ENCODE peak calls at places on chromosomes 12 and 14, in nine cellular contexts. X, B, P, Y, I, Q, O, D and K are unnamed samples.
A peak's percentile ranks its signal among the peaks of the same experiment; 100 is the strongest.

GRCh38 chr12:58425481-58426392 is 484.4 kb downstream of the ATP23 start:
- DNase-seq in Q (no peak), I (no peak), X (peak; percentile 95), D (peak; percentile 92), Y (peak; percentile 88), P (no peak), B (no peak), O (no peak), K (peak; percentile 30)

GRCh38 chr12:100793182-100793581 is 1.4 kb upstream of the ANO4 start:
- DNase-seq in O (no peak), Y (peak; percentile 12), B (no peak), Q (no peak), X (no peak), D (peak; percentile 15), P (no peak), I (no peak), K (no peak)

GRCh38 chr12:62282375-62282774 is 22.2 kb downstream of the USP15 start:
- DNase-seq in O (no peak), B (no peak), Y (no peak), I (no peak), D (no peak), Q (no peak), P (no peak), X (no peak), K (no peak)

GRCh38 chr12:58530421-58531067 is 389.8 kb downstream of the LRIG3 start:
- DNase-seq in D (peak; percentile 51), I (no peak), Y (no peak), B (no peak), Q (no peak), O (no peak), X (no peak), P (no peak), K (no peak)

GRCh38 chr14:85564841-85565527 is 35.0 kb downstream of the FLRT2 start:
- DNase-seq in D (no peak), I (no peak), X (no peak), Q (no peak), B (no peak), O (no peak), P (no peak), Y (no peak), K (no peak)

GRCh38 chr12:132190834-132191500 is 46.7 kb downstream of the NOC4L start:
- DNase-seq in X (no peak), D (no peak), Y (no peak), B (no peak), Q (no peak), O (no peak), I (no peak), P (no peak), K (no peak)

GRCh38 chr12:121781751-121782615 is 11.5 kb downstream of the RHOF start:
- DNase-seq in O (no peak), Y (no peak), I (no peak), X (no peak), Q (no peak), D (no peak), P (no peak), B (no peak), K (peak; percentile 71)

GRCh38 chr14:104184911-104185499 is 46.6 kb downstream of the KIF26A start:
- DNase-seq in X (peak; percentile 86), B (no peak), Q (no peak), P (no peak), D (no peak), O (peak; percentile 72), I (no peak), Y (peak; percentile 32), K (peak; percentile 27)

GRCh38 chr12:93819048-93819491 is 141.9 kb downstream of the CRADD start:
- DNase-seq in O (no peak), Q (no peak), X (no peak), D (peak; percentile 55), Y (no peak), I (no peak), B (peak; percentile 72), P (no peak), K (no peak)

GRCh38 chr12:115135800-115136211 is 451.8 kb upstream of the TBX3 start:
- DNase-seq in X (no peak), B (peak; percentile 54), P (no peak), D (no peak), Y (no peak), I (no peak), O (no peak), Q (no peak), K (no peak)

GRCh38 chr12:31728917-31729640 is at the start of gene AMN1:
- DNase-seq in O (peak; percentile 97), Y (peak; percentile 99), Q (peak; percentile 100), I (peak; percentile 97), X (peak; percentile 100), P (peak; percentile 100), D (peak; percentile 99), B (peak; percentile 100), K (peak; percentile 91)
- TF ChIP-seq CTCF in O (no peak), Y (no peak), Q (no peak), I (peak; percentile 21), X (no peak), P (peak; percentile 22), D (peak; percentile 24), B (peak; percentile 6), K (no peak)

DNA sequence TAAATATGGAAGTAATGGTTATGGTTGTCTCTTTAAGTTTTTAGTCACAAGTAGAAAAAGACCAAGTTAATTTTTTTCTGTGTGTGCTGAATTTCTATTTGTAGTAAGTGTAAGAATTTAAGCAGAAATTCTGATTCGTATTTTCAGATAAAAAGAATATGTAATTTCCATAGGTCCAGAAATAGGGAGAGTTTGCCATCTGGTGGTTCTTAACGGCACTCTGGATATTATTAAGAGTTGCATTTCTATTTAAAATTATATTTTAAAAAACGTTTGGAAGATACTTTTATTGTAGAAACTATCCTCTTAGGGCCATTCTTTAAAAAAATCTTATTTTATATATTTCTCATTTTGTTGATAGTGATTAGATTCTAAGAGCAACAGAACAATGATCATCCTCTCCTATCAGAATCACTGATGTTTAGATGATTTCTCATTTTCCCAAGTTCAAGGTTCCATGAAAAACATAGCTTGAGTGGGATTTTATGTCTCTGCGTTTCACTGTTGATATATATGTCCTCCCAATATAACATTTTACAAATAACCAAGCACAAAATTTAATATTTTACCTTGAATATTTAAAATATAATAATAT is 88.3 kb downstream of the LRRK2 start:
- DNase-seq in Y (peak; percentile 13), Q (no peak), D (peak; percentile 9), B (no peak), O (no peak), P (no peak), X (peak; percentile 43), I (no peak), K (no peak)
- TF ChIP-seq CTCF in Y (peak; percentile 51), Q (peak; percentile 58), D (peak; percentile 76), B (peak; percentile 45), O (peak; percentile 45), P (peak; percentile 62), X (no peak), I (no peak), K (no peak)

GRCh38 chr14:50060871-50061663 is 55.3 kb downstream of the VCPKMT start:
- DNase-seq in O (peak; percentile 23), B (peak; percentile 82), P (no peak), D (peak; percentile 91), Q (no peak), I (no peak), Y (peak; percentile 90), X (peak; percentile 82), K (peak; percentile 61)
- TF ChIP-seq CTCF in O (peak; percentile 11), B (peak; percentile 44), P (no peak), D (peak; percentile 62), Q (no peak), I (no peak), Y (no peak), X (no peak), K (no peak)

DNA sequence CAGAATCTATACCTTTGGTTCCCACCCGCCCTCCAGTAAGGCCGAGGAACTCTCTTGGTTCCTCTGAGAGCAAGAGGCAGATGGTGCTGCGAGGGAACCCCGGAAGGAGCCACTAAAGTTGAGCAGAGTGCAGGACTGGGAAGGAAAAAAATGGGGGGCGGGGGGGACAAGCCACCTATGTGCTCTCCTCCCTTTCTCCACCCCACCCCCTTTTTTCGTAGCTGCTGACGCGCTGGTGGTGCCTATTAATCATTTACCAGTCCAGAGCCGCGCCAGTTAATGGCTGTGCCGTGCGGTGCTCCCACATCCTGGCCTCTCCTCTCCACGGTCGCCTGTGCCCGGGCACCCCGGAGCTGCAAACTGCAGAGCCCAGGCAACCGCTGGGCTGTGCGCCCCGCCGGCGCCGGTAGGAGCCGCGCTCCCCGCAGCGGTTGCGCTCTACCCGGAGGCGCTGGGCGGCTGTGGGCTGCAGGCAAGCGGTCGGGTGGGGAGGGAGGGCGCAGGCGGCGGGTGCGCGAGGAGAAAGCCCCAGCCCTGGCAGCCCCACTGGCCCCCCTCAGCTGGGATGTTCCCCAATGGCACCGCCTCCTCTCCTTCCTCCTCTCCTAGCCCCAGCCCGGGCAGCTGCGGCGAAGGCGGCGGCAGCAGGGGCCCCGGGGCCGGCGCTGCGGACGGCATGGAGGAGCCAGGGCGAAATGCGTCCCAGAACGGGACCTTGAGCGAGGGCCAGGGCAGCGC is 1.3 kb downstream of the SSTR1 start:
- DNase-seq in P (peak; percentile 52), O (peak; percentile 62), D (peak; percentile 92), Q (peak; percentile 59), I (no peak), Y (no peak), B (peak; percentile 23), X (peak; percentile 47), K (no peak)
- TF ChIP-seq CTCF in P (peak; percentile 49), O (no peak), D (peak; percentile 68), Q (no peak), I (no peak), Y (no peak), B (no peak), X (no peak), K (no peak)

GRCh38 chr12:113316155-113316554 is 18.8 kb downstream of the SLC8B1 start:
- DNase-seq in X (no peak), D (no peak), P (no peak), B (no peak), O (no peak), I (no peak), Y (no peak), Q (no peak), K (no peak)
- TF ChIP-seq CTCF in X (no peak), D (peak; percentile 53), P (no peak), B (no peak), O (no peak), I (no peak), Y (peak; percentile 8), Q (no peak), K (no peak)